ENCODE peak calls at places on chromosome 16, in seven cellular contexts. O is CD8-positive, alpha-beta memory T cell; A is nephron progenitor cell; B is C1 segment of cervical spinal cord; S is cardiac fibroblast; H is posterior vena cava; M is posterior cingulate gyrus. Y is an unnamed sample.

GRCh38 chr16:49036126-49036525 is 245.5 kb downstream of the CBLN1 start:
- DNase-seq in O (no peak), A (no peak), B (no peak), S (no peak), H (no peak), M (no peak), Y (no peak)

GRCh38 chr16:10685709-10686108 is 9.0 kb downstream of the TEKT5 start:
- DNase-seq in O (no peak), A (no peak), B (no peak), S (no peak), H (no peak), M (no peak), Y (no peak)

GRCh38 chr16:85246473-85246872 is 134.2 kb upstream of the CIBAR2 start:
- DNase-seq in O (no peak), A (peak; percentile 44), B (no peak), S (no peak), H (no peak), M (no peak), Y (no peak)

GRCh38 chr16:19377864-19378263 is 39.8 kb upstream of the TMC5 start:
- DNase-seq in O (no peak), A (no peak), B (no peak), S (peak; percentile 12), H (no peak), M (no peak), Y (no peak)

GRCh38 chr16:12231666-12232065 is 255.1 kb downstream of the SNX29 start:
- DNase-seq in O (no peak), A (no peak), B (no peak), S (peak; percentile 81), H (no peak), M (no peak), Y (no peak)

GRCh38 chr16:8458481-8458880 is 131.8 kb downstream of the TMEM114 start:
- DNase-seq in O (no peak), A (no peak), B (no peak), S (no peak), H (no peak), M (no peak), Y (no peak)

GRCh38 chr16:73202176-73202729 is 154.3 kb upstream of the ZFHX3 start:
- DNase-seq in O (no peak), A (no peak), B (no peak), S (peak; percentile 93), H (no peak), M (no peak), Y (no peak)

GRCh38 chr16:50814043-50814442 is 72.2 kb downstream of the CYLD start:
- DNase-seq in O (no peak), A (no peak), B (no peak), S (no peak), H (no peak), M (no peak), Y (no peak)

GRCh38 chr16:78184554-78185183 is 85.2 kb downstream of the WWOX start:
- DNase-seq in O (no peak), A (no peak), B (no peak), S (peak; percentile 25), H (no peak), M (no peak), Y (peak; percentile 69)

GRCh38 chr16:31489616-31490584 is 7.0 kb downstream of the SLC5A2 start:
- DNase-seq in O (no peak), A (no peak), B (no peak), S (no peak), H (peak; percentile 54), M (no peak), Y (no peak)

GRCh38 chr16:7369181-7369580 is 36.5 kb downstream of the RBFOX1 start:
- DNase-seq in O (no peak), A (no peak), B (no peak), S (no peak), H (no peak), M (no peak), Y (no peak)

GRCh38 chr16:2424061-2425007 is 4.9 kb upstream of the CCNF start:
- DNase-seq in O (no peak), A (no peak), B (no peak), S (no peak), H (no peak), M (no peak), Y (no peak)

GRCh38 chr16:72815348-72816318 is 232.3 kb downstream of the ZFHX3 start:
- DNase-seq in O (no peak), A (no peak), B (no peak), S (no peak), H (no peak), M (no peak), Y (no peak)

GRCh38 chr16:48137822-48138221 is 18.0 kb downstream of the ABCC12 start:
- DNase-seq in O (no peak), A (no peak), B (no peak), S (no peak), H (no peak), M (no peak), Y (no peak)

GRCh38 chr16:50744911-50745310 is 3.0 kb downstream of the CYLD start:
- DNase-seq in O (no peak), A (no peak), B (no peak), S (no peak), H (no peak), M (no peak), Y (no peak)

GRCh38 chr16:66949472-66949871 is 11.6 kb upstream of the CES3 start:
- DNase-seq in O (no peak), A (no peak), B (no peak), S (no peak), H (no peak), M (no peak), Y (no peak)

GRCh38 chr16:63617990-63618763 is 1503.7 kb downstream of the CDH11 start:
- DNase-seq in O (no peak), A (no peak), B (no peak), S (peak; percentile 9), H (no peak), M (no peak), Y (peak; percentile 22)

Y was measured in foreskin melanocyte.